ENCODE peak calls at places on chromosomes 4 and X, in four cellular contexts. J is NCI-H748 treated with DMSO at 0.1 percent for 48 hours, D is Kasumi-1, N is IMR-90. Z is an unnamed sample.

GRCh38 chr4:68021185-68021584 is 57.9 kb upstream of the TMPRSS11A start:
- DNase-seq in J (no peak), D (no peak), N (no peak), Z (no peak)

GRCh38 chr4:186709509-186709908 is 14.1 kb downstream of the FAT1 start:
- DNase-seq in N (no peak), J (no peak), D (no peak), Z (no peak)

GRCh38 chrX:115142057-115142456 is 47.2 kb upstream of the RBMXL3 start:
- DNase-seq in D (no peak), N (no peak), J (no peak), Z (no peak)

GRCh38 chrX:119425050-119425449 is 25.9 kb downstream of the SLC25A43 start:
- DNase-seq in N (no peak), J (no peak), D (no peak), Z (no peak)

GRCh38 chr4:30866907-30867306 is 146.7 kb downstream of the PCDH7 start:
- DNase-seq in D (no peak), J (no peak), N (no peak), Z (no peak)

GRCh38 chr4:40980318-40980883 is 230.6 kb downstream of the NSUN7 start:
- DNase-seq in N (no peak), D (no peak), J (peak; percentile 7), Z (no peak)

GRCh38 chr4:148103647-148104355 is 338.4 kb downstream of the NR3C2 start:
- DNase-seq in D (no peak), N (peak; percentile 16), J (no peak), Z (no peak)

GRCh38 chr4:21699437-21699836 is 249.1 kb downstream of the KCNIP4 start:
- DNase-seq in D (no peak), J (no peak), N (no peak), Z (no peak)

GRCh38 chr4:156559346-156559745 is 412.3 kb downstream of the PDGFC start:
- DNase-seq in N (peak; percentile 22), J (no peak), D (no peak), Z (no peak)

GRCh38 chrX:149060921-149061320 is 444.2 kb downstream of the IDS start:
- DNase-seq in D (no peak), J (no peak), N (no peak), Z (no peak)

GRCh38 chrX:124506031-124506430 is 159.7 kb downstream of the SH2D1A start:
- DNase-seq in N (no peak), J (no peak), D (no peak), Z (no peak)

GRCh38 chr4:97404876-97405523 is 738.3 kb downstream of the STPG2 start:
- DNase-seq in D (no peak), N (no peak), J (no peak), Z (no peak)

GRCh38 chrX:1244164-1245076 is 24.2 kb upstream of the CSF2RA start:
- DNase-seq in J (no peak), D (no peak), N (no peak), Z (no peak)

GRCh38 chrX:5681159-5681558 is 547.5 kb downstream of the NLGN4X start:
- DNase-seq in N (no peak), J (peak; percentile 7), D (peak; percentile 26), Z (no peak)

GRCh38 chr4:85423414-85423813 is 51.5 kb upstream of the ARHGAP24 start:
- DNase-seq in D (no peak), J (no peak), N (no peak), Z (no peak)

GRCh38 chrX:69021095-69021494 is 144.2 kb downstream of the PJA1 start:
- DNase-seq in D (no peak), J (no peak), N (no peak), Z (no peak)

GRCh38 chrX:7146026-7146702 is 1.3 kb upstream of the STS start:
- DNase-seq in J (no peak), D (no peak), N (no peak), Z (no peak)

GRCh38 chrX:94400488-94400887 is 726.5 kb downstream of the FAM133A start:
- DNase-seq in N (no peak), J (no peak), D (no peak), Z (no peak)

Z was measured in left lung.